ENCODE peak calls at places on chromosomes 1 and 21, in seven cellular contexts. F is heart left ventricle, S is cardiac muscle cell, U is adrenal gland, B is left ventricle myocardium inferior, K is MM.1S, R is psoas muscle. X is an unnamed sample. For H3K4me1 and H3K36me3, the result is how much of the 10 kb centered on the place peaks cover.

GRCh38 chr1:107927815-107928214 is 37.2 kb downstream of the VAV3 start:
- DNase-seq in S (no peak), U (no peak), F (no peak), K (no peak), B (no peak), R (no peak), X (no peak)

GRCh38 chr1:186904361-186904760 is 75.6 kb downstream of the PLA2G4A start:
- DNase-seq in F (no peak), R (no peak), K (no peak), B (no peak), U (peak), S (no peak), X (no peak)

GRCh38 chr1:70353641-70354331 is 736 bp downstream of the ANKRD13C start:
- DNase-seq in F (no peak), S (peak), B (no peak), U (peak), R (no peak), K (peak), X (no peak)

GRCh38 chr21:41966341-41966833 is 12.6 kb upstream of the C2CD2 start:
- DNase-seq in S (no peak), B (no peak), F (no peak), R (no peak), U (peak), K (no peak), X (no peak)

GRCh38 chr1:151828931-151829330 is 2.7 kb downstream of the RORC start:
- DNase-seq in S (peak), F (peak), U (peak), R (peak), K (no peak), B (no peak), X (no peak)

GRCh38 chr1:145889722-145890121 is 4.1 kb upstream of the ANKRD35 start:
- DNase-seq in R (no peak), S (no peak), B (no peak), U (peak), K (no peak), F (no peak), X (no peak)

GRCh38 chr1:108512239-108513071 is 47.4 kb upstream of the EEIG2 start:
- DNase-seq in S (peak), K (peak), U (no peak), R (no peak), B (no peak), F (no peak), X (no peak)

GRCh38 chr1:203422656-203423055 is 53.0 kb upstream of the PRELP start:
- DNase-seq in B (no peak), F (no peak), U (no peak), K (no peak), R (no peak), S (no peak), X (no peak)

GRCh38 chr1:36585760-36586072 is 103.0 kb upstream of the CSF3R start:
- DNase-seq in S (no peak), F (no peak), R (no peak), U (no peak), B (no peak), K (no peak), X (no peak)

GRCh38 chr1:85375422-85375934 is 89.5 kb downstream of the DDAH1 start:
- DNase-seq in R (no peak), F (no peak), S (no peak), B (no peak), K (no peak), U (no peak), X (no peak)

GRCh38 chr1:69191280-69191679 is 376.4 kb upstream of the LRRC7 start:
- DNase-seq in K (no peak), F (no peak), U (no peak), B (no peak), R (no peak), S (peak), X (no peak)

GRCh38 chr1:40384413-40384762 is 10.9 kb downstream of the SMAP2 start:
- DNase-seq in K (peak), B (no peak), U (no peak), R (no peak), F (no peak), S (peak), X (no peak)

GRCh38 chr1:166811691-166812090 is 27.6 kb upstream of the POGK start:
- DNase-seq in U (no peak), K (no peak), F (no peak), S (no peak), R (no peak), B (no peak), X (no peak)

GRCh38 chr1:168135116-168135981 is 1.4 kb downstream of the GPR161 start:
- DNase-seq in S (no peak), B (no peak), U (no peak), F (no peak), R (no peak), K (no peak), X (no peak)

GRCh38 chr1:23930270-23930669 is 17.1 kb upstream of the CNR2 start:
- DNase-seq in U (no peak), B (no peak), R (no peak), K (no peak), F (no peak), S (no peak), X (no peak)

GRCh38 chr1:240190881-240191385 is 99.2 kb downstream of the FMN2 start:
- DNase-seq in U (peak), B (no peak), R (no peak), S (peak), F (no peak), K (peak), X (peak)

GRCh38 chr1:147389532-147390184 is 147.2 kb downstream of the CHD1L start:
- DNase-seq in K (peak), R (no peak), S (peak), B (no peak), F (no peak), U (peak), X (peak)

GRCh38 chr1:235933483-235934116 is 66.9 kb upstream of the LYST start:
- DNase-seq in S (no peak), F (no peak), U (peak), K (no peak), R (no peak), B (no peak), X (no peak)

GRCh38 chr1:228120351-228121091 is 11.4 kb upstream of the MRPL55 start:
- DNase-seq in F (no peak), K (no peak), B (no peak), S (no peak), R (no peak), U (no peak), X (no peak)

GRCh38 chr1:40383488-40384412 is 10.2 kb downstream of the SMAP2 start:
- DNase-seq in R (no peak), U (no peak), K (no peak), S (peak), B (no peak), F (no peak), X (no peak)

GRCh38 chr1:30422251-30422650 is 301.1 kb downstream of the MATN1 start:
- DNase-seq in K (no peak), B (no peak), F (no peak), S (no peak), R (no peak), U (no peak), X (no peak)

GRCh38 chr1:48761986-48762385 is 14.7 kb downstream of the BEND5 start:
- DNase-seq in B (no peak), U (peak), K (no peak), S (peak), F (no peak), R (no peak), X (no peak)

GRCh38 chr1:232767381-232768074 is 37.7 kb upstream of the MAP10 start:
- DNase-seq in S (peak), F (no peak), K (no peak), R (peak), U (peak), B (no peak), X (peak)

GRCh38 chr1:103516693-103517092 is 8.8 kb upstream of the RNPC3 start:
- DNase-seq in B (no peak), U (no peak), R (no peak), K (no peak), F (no peak), S (no peak), X (no peak)

GRCh38 chr1:3369437-3370076 is 84.9 kb upstream of the ARHGEF16 start:
- DNase-seq in U (peak), F (peak), R (peak), K (no peak), S (peak), B (peak), X (no peak)

GRCh38 chr21:35050348-35051286 is 1.5 kb upstream of the RUNX1 start:
- DNase-seq in U (no peak), F (no peak), R (no peak), K (peak), B (no peak), S (no peak), X (no peak)

GRCh38 chr1:6508876-6509602 is 17.6 kb upstream of the PLEKHG5 start:
- DNase-seq in U (no peak), R (no peak), K (no peak), S (no peak), F (no peak), B (no peak), X (no peak)

GRCh38 chr1:10643607-10644306 is 152.7 kb downstream of the CASZ1 start:
- DNase-seq in R (no peak), U (no peak), S (no peak), K (no peak), F (no peak), B (no peak), X (no peak)

GRCh38 chr1:201602413-201603265 is 63.7 kb downstream of the NAV1 start:
- DNase-seq in R (peak), U (no peak), F (no peak), B (no peak), K (no peak), S (peak), X (no peak)

GRCh38 chr1:239912471-239912870 is 179.2 kb upstream of the FMN2 start:
- DNase-seq in K (peak), S (no peak), F (no peak), U (no peak), R (no peak), B (no peak), X (no peak)

GRCh38 chr1:187947359-187947758 is 1118.6 kb downstream of the PLA2G4A start:
- DNase-seq in F (no peak), U (no peak), K (no peak), B (no peak), S (no peak), R (no peak), X (no peak)

GRCh38 chr1:58211857-58212256 is 334.7 kb downstream of the OMA1 start:
- DNase-seq in F (no peak), U (no peak), S (no peak), B (no peak), K (no peak), R (no peak), X (no peak)

GRCh38 chr1:198619375-198620140 is 19.3 kb upstream of the PTPRC start:
- DNase-seq in F (no peak), K (no peak), R (no peak), U (no peak), S (no peak), B (no peak), X (no peak)

GRCh38 chr21:38254970-38255369 is 1.8 kb upstream of the KCNJ15 start:
- DNase-seq in F (no peak), K (no peak), S (no peak), U (no peak), B (no peak), R (no peak), X (no peak)

DNA sequence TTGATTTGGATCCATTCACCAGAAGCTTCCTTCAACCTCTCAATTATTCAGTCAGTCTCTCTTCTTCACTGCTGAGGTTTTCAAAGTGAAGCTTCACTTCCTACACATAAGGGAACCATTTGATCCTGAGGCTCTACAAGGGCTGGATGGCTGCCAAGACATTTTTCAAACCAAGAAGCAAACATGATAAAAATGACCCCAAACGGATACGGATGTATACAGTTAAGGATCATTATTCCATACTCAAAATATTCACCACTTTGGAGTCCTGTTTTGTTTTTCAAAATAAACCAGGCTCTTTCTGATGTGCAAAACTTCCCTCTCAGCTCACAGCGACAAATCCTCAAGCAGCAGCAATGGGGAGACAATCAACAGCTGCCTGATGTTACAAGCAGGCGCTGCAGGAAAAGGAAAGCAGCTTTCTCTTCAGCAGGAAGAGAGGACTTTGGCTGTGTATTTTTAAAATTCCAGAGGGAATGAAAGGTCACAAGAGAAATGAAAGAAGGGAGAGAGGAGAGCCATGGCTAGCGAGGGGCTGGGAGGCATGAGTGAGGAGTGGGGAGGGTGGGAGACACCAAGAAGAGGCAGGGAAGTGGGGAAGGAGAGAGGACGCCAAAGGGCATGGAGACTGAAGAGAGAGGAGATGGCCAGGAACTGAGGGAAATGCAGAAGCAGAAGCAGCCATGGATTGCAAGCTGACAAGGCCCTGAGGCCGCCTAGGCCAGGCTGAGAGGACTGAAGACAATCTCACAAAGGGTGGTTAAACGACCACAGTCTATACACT is 145.4 kb downstream of the SLC45A1 start:
- DNase-seq in U (peak), K (no peak), S (peak), F (peak), R (no peak), B (no peak), X (no peak)
- TF ChIP-seq CTCF in U (no peak), K (no peak), S (no peak), F (no peak), R (no peak), B (no peak), X (no peak)

DNA sequence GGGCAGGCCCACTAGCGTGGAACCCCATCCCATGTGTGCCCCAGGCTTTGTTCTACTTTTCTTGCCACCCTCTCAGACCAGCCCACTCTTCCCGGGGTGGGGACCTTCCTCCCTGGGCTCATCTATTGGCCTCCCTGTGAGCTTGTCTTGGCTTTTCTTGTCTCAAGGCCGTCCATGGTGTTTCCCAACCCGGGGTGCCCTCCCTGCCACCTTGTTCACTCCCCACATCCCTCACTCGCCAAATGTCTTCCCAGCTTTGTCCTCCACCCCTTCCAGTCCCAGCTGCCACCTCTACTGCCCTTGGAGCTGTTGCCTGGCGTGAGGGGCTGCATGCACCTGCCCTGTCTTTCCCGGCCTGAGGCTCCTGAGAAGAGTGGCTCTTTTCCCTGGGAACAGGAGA is 18.4 kb downstream of the LRRC71 start:
- DNase-seq in S (no peak), K (no peak), F (no peak), U (peak), B (no peak), R (no peak), X (no peak)
- H3K4me1 ChIP-seq in S (under half), K (under half), F (under half), U (under half), B (under half), R (under half), X (under half)

GRCh38 chr1:160421881-160422280 is 21.5 kb downstream of the VANGL2 start:
- DNase-seq in R (no peak), B (no peak), K (no peak), S (no peak), F (no peak), U (no peak), X (no peak)
- H3K36me3 ChIP-seq in R (under half), B (under half), K (under half), S (under half), F (under half), U (under half), X (under half)

DNA sequence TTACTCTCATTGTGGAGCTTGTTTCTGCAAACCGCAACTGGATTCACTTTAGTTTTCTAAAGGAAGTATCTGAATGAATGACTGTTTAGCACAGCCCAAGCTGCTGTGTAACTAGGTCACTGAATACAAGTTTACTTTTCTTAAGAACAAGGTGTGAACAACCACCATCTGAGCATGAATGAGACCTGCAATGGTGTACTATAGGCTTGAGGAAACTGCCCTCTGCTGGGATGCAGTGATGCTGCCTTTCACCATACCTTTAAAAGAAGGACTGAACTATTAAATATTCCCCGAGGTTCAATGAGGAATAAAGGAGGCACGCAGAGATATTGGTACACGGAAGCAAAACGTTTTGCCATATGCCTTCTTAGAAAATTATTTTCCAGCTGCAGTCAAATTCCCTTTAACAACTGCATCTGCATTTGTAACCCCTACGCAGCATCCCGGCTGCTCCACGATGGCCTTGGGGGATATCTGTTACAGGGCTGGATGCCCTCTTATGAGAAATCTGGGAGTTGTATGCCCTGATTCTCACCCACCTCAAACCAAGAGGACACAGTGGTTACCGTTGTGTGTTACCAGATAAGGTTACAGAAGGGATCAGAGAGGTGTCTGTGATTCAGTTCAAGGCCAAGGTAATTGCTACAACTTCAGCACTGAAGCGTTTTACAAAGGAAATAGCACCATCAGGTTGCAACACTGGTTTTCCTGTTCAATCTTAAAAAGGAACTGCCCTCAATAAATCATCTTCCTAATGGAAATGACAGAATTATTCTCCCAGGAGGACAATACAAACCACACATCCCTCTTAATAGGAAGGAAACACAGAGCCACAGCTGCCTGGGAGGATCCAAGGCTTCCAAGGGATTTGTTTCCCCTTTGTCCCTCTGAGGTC is 470.5 kb downstream of the LTN1 start:
- DNase-seq in B (no peak), R (no peak), F (no peak), S (peak), U (no peak), K (peak), X (no peak)
- TF ChIP-seq CTCF in B (peak), R (no peak), F (peak), S (peak), U (peak), K (peak), X (no peak)

DNA sequence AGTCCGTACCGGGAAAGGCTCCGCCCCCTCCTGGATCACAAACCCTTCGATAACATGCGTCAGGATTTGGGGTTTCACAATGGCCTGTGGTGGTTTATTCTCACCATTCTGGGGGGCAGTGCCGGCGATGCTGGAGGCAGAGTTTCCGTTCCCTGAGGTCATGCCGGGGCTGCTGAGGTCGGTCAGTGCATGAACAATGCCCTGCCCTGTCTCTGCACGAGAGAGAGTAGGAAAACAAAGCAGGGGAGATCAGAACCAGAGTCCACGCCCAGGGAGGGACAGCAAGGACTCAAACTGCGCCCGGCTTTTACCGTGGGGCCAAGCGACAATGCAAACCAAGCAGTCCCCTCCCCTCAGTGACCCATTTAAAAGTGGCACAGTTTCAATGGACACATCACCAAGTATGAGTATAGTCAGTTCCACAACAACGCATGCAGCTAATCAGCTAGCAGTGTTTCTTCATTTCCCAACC is 13.2 kb upstream of the A3GALT2 start:
- DNase-seq in R (peak), F (peak), B (peak), U (peak), S (peak), K (no peak), X (no peak)
- H3K4me1 ChIP-seq in R (half or more), F (half or more), B (half or more), U (half or more), S (under half), K (under half), X (under half)

GRCh38 chr1:42043182-42043581 is 110.0 kb upstream of the GUCA2B start:
- DNase-seq in R (no peak), U (no peak), F (no peak), K (no peak), B (no peak), S (peak), X (no peak)
- H3K36me3 ChIP-seq in R (under half), U (under half), F (under half), K (under half), B (under half), S (under half), X (under half)

X was measured in mucosa of descending colon.